ENCODE peak calls at places on chromosomes 4 and X, in six cellular contexts. W is esophagus muscularis mucosa, N is stomach, K is sigmoid colon, S is tibial nerve, D is SK-N-SH. X is an unnamed sample. For H3K36me3, the result is how much of the 10 kb centered on the place peaks cover.

GRCh38 chrX:12412561-12412960 is 274.3 kb downstream of the FRMPD4 start:
- DNase-seq in W (no peak), K (no peak), N (no peak), D (no peak), S (no peak), X (no peak)

GRCh38 chr4:10192331-10192730 is 75.7 kb upstream of the WDR1 start:
- DNase-seq in W (no peak), K (no peak), N (no peak), D (no peak), S (no peak), X (no peak)

GRCh38 chr4:151955721-151956340 is 195.0 kb upstream of the GATB start:
- DNase-seq in W (no peak), S (no peak), K (no peak), D (no peak), N (no peak), X (no peak)

GRCh38 chr4:38868055-38868965 is 704 bp downstream of the FAM114A1 start:
- DNase-seq in S (peak), W (no peak), N (peak), D (no peak), K (peak), X (no peak)

GRCh38 chr4:14792702-14793227 is 209.5 kb upstream of the CPEB2 start:
- DNase-seq in K (no peak), N (no peak), D (no peak), W (peak), S (no peak), X (no peak)

GRCh38 chr4:120924931-120925330 is 2.4 kb upstream of the PRDM5 start:
- DNase-seq in D (no peak), N (no peak), K (no peak), W (no peak), S (no peak), X (no peak)

GRCh38 chrX:153828723-153829548 is 1.4 kb downstream of the PDZD4 start:
- DNase-seq in W (no peak), N (no peak), S (no peak), K (peak), D (peak), X (no peak)

GRCh38 chr4:25085621-25086020 is 54.9 kb upstream of the LGI2 start:
- DNase-seq in D (no peak), N (no peak), K (no peak), S (no peak), W (no peak), X (no peak)

GRCh38 chr4:128862608-128863313 is 53.3 kb downstream of the JADE1 start:
- DNase-seq in W (no peak), K (no peak), S (no peak), N (no peak), D (no peak), X (no peak)

GRCh38 chr4:139042981-139043460 is 27.4 kb downstream of the NOCT start:
- DNase-seq in K (peak), S (no peak), D (no peak), N (no peak), W (no peak), X (no peak)

GRCh38 chr4:6749340-6750171 is 33.0 kb upstream of the KIAA0232 start:
- DNase-seq in N (peak), W (no peak), D (peak), S (peak), K (peak), X (peak)

GRCh38 chr4:132498215-132498614 is 650.9 kb upstream of the PCDH10 start:
- DNase-seq in D (no peak), K (no peak), N (no peak), S (no peak), W (no peak), X (no peak)

GRCh38 chrX:18938710-18939109 is 45.2 kb downstream of the PHKA2 start:
- DNase-seq in K (no peak), W (no peak), N (no peak), S (no peak), D (no peak), X (no peak)

GRCh38 chr4:153205028-153205648 is 895 bp downstream of the TRIM2 start:
- DNase-seq in K (no peak), N (peak), S (no peak), D (no peak), W (no peak), X (no peak)

GRCh38 chrX:7889138-7889537 is 38.1 kb downstream of the PNPLA4 start:
- DNase-seq in D (no peak), K (no peak), N (no peak), W (no peak), S (no peak), X (no peak)

GRCh38 chr4:174613979-174614378 is 91.7 kb upstream of the HPGD start:
- DNase-seq in D (no peak), N (no peak), S (no peak), W (no peak), K (no peak), X (no peak)

GRCh38 chr4:164571593-164572385 is 182.1 kb upstream of the SMIM31 start:
- DNase-seq in W (no peak), K (no peak), N (no peak), D (no peak), S (no peak), X (no peak)

GRCh38 chrX:154458954-154459829 is 1.1 kb downstream of the PLXNA3 start:
- DNase-seq in S (no peak), N (peak), W (no peak), D (peak), K (no peak), X (no peak)

GRCh38 chr4:100576570-100576969 is 58.7 kb upstream of the EMCN start:
- DNase-seq in D (no peak), N (no peak), W (no peak), K (no peak), S (no peak), X (no peak)

GRCh38 chrX:142089193-142089592 is 115.9 kb downstream of the MAGEC2 start:
- DNase-seq in W (no peak), D (peak), N (no peak), K (no peak), S (no peak), X (no peak)

GRCh38 chr4:182853731-182854130 is 63.5 kb downstream of the DCTD start:
- DNase-seq in W (no peak), S (no peak), N (no peak), K (no peak), D (no peak), X (no peak)

GRCh38 chr4:8329859-8330761 is 60.6 kb downstream of the HTRA3 start:
- DNase-seq in W (no peak), N (no peak), D (no peak), K (peak), S (no peak), X (peak)

GRCh38 chrX:17413228-17413627 is 38.2 kb downstream of the NHS start:
- DNase-seq in D (no peak), S (no peak), W (no peak), K (no peak), N (no peak), X (no peak)

GRCh38 chr4:140818433-140818832 is 62.2 kb upstream of the TBC1D9 start:
- DNase-seq in W (no peak), K (no peak), D (no peak), S (no peak), N (no peak), X (no peak)

GRCh38 chrX:86121916-86122315 is 26.3 kb upstream of the DACH2 start:
- DNase-seq in W (no peak), D (no peak), K (no peak), N (no peak), S (no peak), X (no peak)

GRCh38 chr4:84215218-84215617 is 283.9 kb downstream of the NKX6-1 start:
- DNase-seq in W (no peak), N (no peak), K (no peak), D (no peak), S (no peak), X (no peak)

GRCh38 chr4:150510176-150510875 is 71.6 kb upstream of the MAB21L2 start:
- DNase-seq in D (no peak), S (no peak), N (no peak), W (no peak), K (no peak), X (no peak)

GRCh38 chr4:80036949-80037348 is 36.1 kb downstream of the ANTXR2 start:
- DNase-seq in S (no peak), W (no peak), K (no peak), N (no peak), D (no peak), X (no peak)

GRCh38 chr4:13922873-13923645 is 295.5 kb upstream of the BOD1L1 start:
- DNase-seq in K (no peak), D (no peak), S (no peak), W (peak), N (no peak), X (no peak)

GRCh38 chr4:123516576-123516975 is 120.0 kb downstream of the SPRY1 start:
- DNase-seq in N (no peak), S (no peak), D (no peak), K (no peak), W (no peak), X (no peak)

GRCh38 chrX:31580227-31580626 is 508.4 kb upstream of the FTHL17 start:
- DNase-seq in S (no peak), K (no peak), W (no peak), D (no peak), N (no peak), X (no peak)

GRCh38 chrX:76428243-76429130 is 977 bp downstream of the MAGEE1 start:
- DNase-seq in N (peak), W (no peak), D (peak), K (peak), S (no peak), X (peak)

GRCh38 chr4:72312032-72312650 is 256.9 kb downstream of the ADAMTS3 start:
- DNase-seq in S (peak), W (no peak), K (peak), N (peak), D (no peak), X (peak)
- TF ChIP-seq EP300 in S (no peak), W (no peak), K (no peak), N (no peak), D (no peak), X (no peak)

DNA sequence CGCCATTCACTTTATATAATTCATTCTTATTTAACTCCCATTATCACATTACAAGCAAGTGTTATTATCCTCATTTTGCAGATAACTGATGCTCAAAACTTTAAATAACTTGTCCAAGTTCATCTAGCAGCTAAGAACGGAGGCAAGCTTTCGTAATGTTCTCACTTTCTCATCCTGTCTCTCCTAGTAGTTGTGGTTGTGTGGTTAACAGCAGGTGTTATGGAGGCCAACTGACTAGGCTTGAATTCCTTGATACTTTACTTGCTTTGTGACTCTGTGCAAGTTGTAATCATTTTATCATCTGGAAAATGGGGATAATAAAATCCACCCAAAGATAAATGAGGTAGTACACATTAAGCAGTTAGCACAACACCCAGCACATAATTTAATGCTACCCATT is 109.9 kb upstream of the PTPN13 start:
- DNase-seq in K (no peak), D (no peak), N (no peak), S (no peak), W (no peak), X (no peak)
- H3K4me3 ChIP-seq in K (no peak), D (no peak), N (no peak), S (no peak), W (no peak), X (no peak)

GRCh38 chr4:40820101-40820500 is 70.3 kb downstream of the NSUN7 start:
- DNase-seq in N (no peak), S (no peak), W (no peak), K (no peak), D (no peak), X (no peak)
- H3K36me3 ChIP-seq in N (half or more), S (under half), W (under half), K (under half), D (half or more), X (half or more)

DNA sequence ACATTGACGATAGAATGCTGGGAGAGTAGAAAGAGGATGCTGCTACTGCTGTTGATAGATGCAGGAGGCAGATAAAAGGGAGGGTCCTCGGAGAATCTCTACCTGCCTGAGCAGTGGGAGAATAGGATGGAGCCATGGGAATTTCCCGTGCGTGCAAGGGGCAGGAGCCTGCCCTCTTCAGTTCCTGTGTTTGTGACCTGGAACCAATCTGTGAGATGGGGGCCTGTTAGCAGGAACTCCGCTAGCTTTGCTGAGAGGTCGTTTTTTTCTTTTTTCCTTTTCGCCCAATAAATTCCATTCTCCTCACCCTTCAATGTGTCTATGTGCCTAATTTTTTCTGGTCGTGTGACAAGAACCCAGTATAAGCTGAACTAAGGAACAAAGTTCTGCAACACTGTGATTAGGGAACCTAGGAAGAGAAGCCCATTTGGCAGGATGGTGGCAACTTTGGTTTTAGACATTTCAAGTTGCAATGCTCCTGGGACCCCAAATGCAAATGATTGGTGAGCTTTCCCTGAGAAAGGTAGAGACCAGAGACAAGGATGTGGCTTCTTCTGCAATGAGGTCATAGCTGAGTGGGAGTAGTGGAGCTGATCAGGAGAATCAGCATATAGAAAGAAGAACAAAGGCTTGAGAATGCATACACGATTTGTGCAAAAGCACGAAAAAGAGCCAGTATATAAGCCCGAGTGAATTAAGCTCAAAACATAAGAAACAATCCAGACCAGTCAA is 23.9 kb downstream of the SLC39A8 start:
- DNase-seq in K (no peak), D (no peak), W (no peak), S (no peak), N (no peak), X (no peak)
- TF ChIP-seq EP300 in K (no peak), D (no peak), W (no peak), S (no peak), N (no peak), X (no peak)

DNA sequence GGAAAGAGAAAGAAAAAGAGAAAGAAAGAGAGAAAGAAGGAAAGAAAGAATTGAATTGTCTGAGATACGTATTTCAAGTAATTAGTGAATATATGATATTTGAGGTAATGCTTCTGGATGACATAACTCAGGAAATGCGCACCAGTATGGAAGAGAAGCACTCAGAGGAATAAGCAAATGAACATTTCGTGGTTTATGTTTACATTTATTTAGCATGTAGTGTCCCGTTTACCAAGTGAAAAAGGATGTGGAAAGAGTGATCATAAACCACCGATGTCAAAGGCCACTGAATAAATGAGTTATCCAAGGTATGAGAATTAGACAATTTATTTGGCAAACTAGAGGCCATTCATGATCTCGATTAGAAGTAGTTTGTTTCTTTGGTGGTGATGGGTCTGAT is 200.4 kb downstream of the ARAP2 start:
- DNase-seq in W (no peak), D (no peak), K (no peak), N (no peak), S (no peak), X (no peak)
- H3K4me3 ChIP-seq in W (no peak), D (no peak), K (no peak), N (no peak), S (no peak), X (no peak)

GRCh38 chr4:1822568-1823544 is 29.8 kb downstream of the FGFR3 start:
- DNase-seq in K (no peak), D (no peak), N (no peak), S (no peak), W (no peak), X (no peak)

GRCh38 chr4:1823545-1823932 is 30.4 kb downstream of the FGFR3 start:
- DNase-seq in N (no peak), K (no peak), S (no peak), D (no peak), W (no peak), X (no peak)

GRCh38 chr4:1819284-1819683 is 26.2 kb downstream of the FGFR3 start:
- DNase-seq in K (no peak), S (no peak), N (peak), D (peak), W (no peak), X (no peak)

GRCh38 chr4:1819816-1820215 is 26.7 kb downstream of the FGFR3 start:
- DNase-seq in D (no peak), K (no peak), S (no peak), N (no peak), W (no peak), X (no peak)

GRCh38 chr4:1821679-1822567 is 28.8 kb downstream of the FGFR3 start:
- DNase-seq in D (no peak), W (no peak), S (no peak), K (no peak), N (no peak), X (no peak)
- H3K36me3 ChIP-seq in D (half or more), W (half or more), S (under half), K (under half), N (half or more), X (half or more)